ENCODE peak calls at places on chromosomes 13 and 19, in ten cellular contexts. J is SK-N-SH, F is H1, H is A549, P is ovary, Z is suprapubic skin, T is GM12878, L is transverse colon, V is stomach, S is K562. O is an unnamed sample.

GRCh38 chr19:32914879-32915278 is 45.3 kb upstream of the SLC7A9 start:
- DNase-seq in F (no peak), V (no peak), L (no peak), T (no peak), P (no peak), Z (no peak), J (no peak), S (no peak), H (no peak), O (no peak)

GRCh38 chr19:31491246-31491645 is 142.0 kb upstream of the TSHZ3 start:
- DNase-seq in V (no peak), Z (no peak), S (no peak), J (no peak), H (no peak), P (no peak), T (no peak), L (no peak), F (no peak), O (no peak)

GRCh38 chr13:113064000-113064533 is 41.5 kb upstream of the F7 start:
- DNase-seq in J (no peak), T (no peak), L (no peak), F (no peak), Z (no peak), S (no peak), H (no peak), P (no peak), V (no peak), O (no peak)

GRCh38 chr13:30972888-30973377 is 40.5 kb downstream of the TEX26 start:
- DNase-seq in V (no peak), F (no peak), Z (no peak), S (no peak), L (no peak), P (no peak), J (no peak), T (no peak), H (no peak), O (no peak)

GRCh38 chr19:54464044-54464623 is 556 bp upstream of the LENG9 start:
- DNase-seq in Z (peak; percentile 96), J (peak; percentile 75), H (peak; percentile 81), F (peak; percentile 93), S (peak; percentile 91), V (peak; percentile 99), T (peak; percentile 96), P (peak; percentile 86), L (peak; percentile 97), O (peak; percentile 92)

GRCh38 chr13:108984251-108984920 is 355.0 kb downstream of the MYO16 start:
- DNase-seq in J (no peak), P (no peak), H (no peak), T (no peak), Z (no peak), L (no peak), V (no peak), F (no peak), S (no peak), O (no peak)

GRCh38 chr19:52527954-52528326 is 472 bp downstream of the ZNF808 start:
- DNase-seq in V (no peak), F (no peak), L (peak; percentile 10), S (peak; percentile 22), P (peak; percentile 24), H (no peak), Z (peak; percentile 60), J (peak; percentile 45), T (no peak), O (peak; percentile 67)

GRCh38 chr19:1618157-1619093 is 13.2 kb upstream of the UQCR11 start:
- DNase-seq in S (peak; percentile 46), P (no peak), L (peak; percentile 60), V (peak; percentile 39), J (peak; percentile 78), F (peak; percentile 54), Z (no peak), H (peak; percentile 72), T (no peak), O (no peak)

GRCh38 chr13:32504263-32504662 is 34.3 kb downstream of the N4BP2L2 start:
- DNase-seq in J (no peak), V (no peak), F (no peak), Z (no peak), L (no peak), T (no peak), H (no peak), S (no peak), P (no peak), O (no peak)

GRCh38 chr13:32340917-32341316 is 25.6 kb downstream of the BRCA2 start:
- DNase-seq in S (no peak), H (no peak), J (no peak), V (no peak), T (no peak), Z (no peak), L (no peak), F (no peak), P (no peak), O (no peak)

DNA sequence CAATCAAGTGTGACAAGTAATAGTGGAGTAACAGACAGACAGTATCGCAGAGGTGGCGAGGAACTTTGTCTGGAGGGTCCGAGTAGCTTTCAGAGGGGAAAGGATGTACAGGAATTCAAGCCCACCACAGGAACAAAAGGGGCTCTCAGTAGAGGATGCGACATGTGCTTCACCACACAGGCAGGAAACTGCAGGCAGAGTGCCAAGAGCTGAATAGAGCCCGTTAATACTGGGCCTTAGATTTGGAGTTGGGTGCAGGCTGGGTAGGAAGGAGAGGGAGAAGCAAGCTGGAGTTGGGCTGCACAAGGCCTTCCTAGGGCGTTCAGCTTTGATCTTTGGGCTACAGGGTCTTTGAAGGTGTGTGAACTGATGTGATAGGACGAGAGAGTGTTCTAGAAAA is 1.2 kb downstream of the CCDC70 start:
- DNase-seq in H (no peak), V (no peak), F (no peak), T (no peak), P (no peak), Z (no peak), J (no peak), L (no peak), S (no peak), O (no peak)
- TF ChIP-seq EP300 in H (no peak), V (no peak), F (no peak), T (no peak), P (no peak), Z (no peak), J (no peak), L (no peak), S (no peak), O (no peak)

GRCh38 chr19:45079911-45080469 is 930 bp downstream of the GEMIN7 start:
- DNase-seq in J (no peak), V (peak; percentile 52), P (no peak), S (no peak), F (no peak), T (no peak), Z (no peak), H (no peak), L (peak; percentile 54), O (no peak)
- TF ChIP-seq EP300 in J (no peak), V (no peak), P (no peak), S (no peak), F (no peak), T (no peak), Z (no peak), H (no peak), L (no peak), O (no peak)

GRCh38 chr13:106619688-106620555 is 52.0 kb upstream of the ARGLU1 start:
- DNase-seq in V (no peak), S (peak; percentile 49), F (peak; percentile 17), Z (no peak), H (peak; percentile 15), J (peak; percentile 70), L (peak; percentile 26), P (peak; percentile 51), T (peak; percentile 2), O (no peak)

GRCh38 chr13:106612688-106613087 is 44.8 kb upstream of the ARGLU1 start:
- DNase-seq in H (no peak), T (no peak), L (peak; percentile 50), S (no peak), Z (peak; percentile 84), P (peak; percentile 91), F (no peak), J (no peak), V (peak; percentile 63), O (peak; percentile 89)

GRCh38 chr13:106621833-106622232 is 53.9 kb upstream of the ARGLU1 start:
- DNase-seq in L (no peak), S (no peak), P (no peak), V (no peak), H (no peak), Z (no peak), J (no peak), F (no peak), T (no peak), O (no peak)

GRCh38 chr13:106616729-106617128 is 48.8 kb upstream of the ARGLU1 start:
- DNase-seq in T (no peak), H (no peak), V (no peak), F (no peak), Z (no peak), J (no peak), L (no peak), S (no peak), P (no peak), O (no peak)

DNA sequence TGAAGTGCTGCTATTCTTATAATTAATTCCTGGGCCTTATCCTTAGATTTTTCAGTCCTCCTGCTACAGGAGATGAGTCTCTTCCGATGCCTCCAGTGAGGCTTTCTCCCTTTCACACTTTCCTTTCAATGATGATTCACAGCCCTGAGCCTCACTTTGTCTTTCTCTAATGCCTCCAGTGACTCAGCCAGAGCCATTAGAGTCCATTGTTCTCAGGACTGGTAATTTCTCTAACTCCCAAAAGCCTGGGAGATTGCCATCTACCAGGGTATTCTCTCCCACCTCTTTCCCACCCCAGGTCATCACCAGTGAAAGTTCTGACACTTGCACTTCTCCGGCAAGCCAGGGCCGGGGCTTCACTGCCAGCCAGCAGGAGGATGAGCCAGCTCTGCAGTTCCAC is 49.6 kb upstream of the ARGLU1 start:
- DNase-seq in T (no peak), V (no peak), S (no peak), H (no peak), L (no peak), Z (no peak), J (no peak), P (no peak), F (peak; percentile 21), O (no peak)
- TF ChIP-seq EP300 in T (no peak), V (no peak), S (no peak), H (no peak), L (no peak), Z (no peak), J (no peak), P (no peak), F (no peak), O (no peak)

GRCh38 chr19:29086646-29087045 is 126.3 kb downstream of the UQCRFS1 start:
- DNase-seq in P (no peak), Z (no peak), L (no peak), F (no peak), S (no peak), H (no peak), T (no peak), J (no peak), V (no peak), O (no peak)

GRCh38 chr19:29086182-29086581 is 126.8 kb downstream of the UQCRFS1 start:
- DNase-seq in F (no peak), S (no peak), L (no peak), T (no peak), J (no peak), Z (no peak), H (no peak), P (no peak), V (no peak), O (no peak)

GRCh38 chr19:29085630-29086029 is 127.3 kb downstream of the UQCRFS1 start:
- DNase-seq in L (no peak), F (no peak), J (no peak), Z (no peak), H (no peak), S (no peak), P (no peak), T (no peak), V (no peak), O (no peak)

GRCh38 chr19:29084266-29084665 is 128.7 kb downstream of the UQCRFS1 start:
- DNase-seq in Z (no peak), V (no peak), H (peak; percentile 55), F (no peak), T (no peak), J (peak; percentile 49), P (no peak), S (peak; percentile 53), L (no peak), O (no peak)

GRCh38 chr19:29083863-29084262 is 129.1 kb downstream of the UQCRFS1 start:
- DNase-seq in V (no peak), H (no peak), S (no peak), F (no peak), T (no peak), Z (no peak), J (no peak), L (no peak), P (no peak), O (no peak)
- TF ChIP-seq EP300 in V (no peak), H (no peak), S (no peak), F (no peak), T (no peak), Z (no peak), J (no peak), L (no peak), P (no peak), O (no peak)